ENCODE peak calls at places on chromosomes 12 and 14, in seven cellular contexts. N is Peyer's patch, K is upper lobe of left lung, W is stomach, S is heart left ventricle, O is uterus, I is sigmoid colon. J is an unnamed sample.

GRCh38 chr14:59688224-59689170 is 111.9 kb upstream of the CCDC175 start:
- DNase-seq in N (no peak), K (no peak), W (peak; percentile 44), S (no peak), O (no peak), I (no peak), J (no peak)

GRCh38 chr14:85233756-85234545 is 296.0 kb upstream of the FLRT2 start:
- DNase-seq in N (no peak), K (no peak), W (no peak), S (no peak), O (no peak), I (no peak), J (no peak)

GRCh38 chr14:52235434-52235833 is 32.1 kb upstream of the PTGDR start:
- DNase-seq in N (no peak), K (no peak), W (no peak), S (no peak), O (no peak), I (no peak), J (no peak)

GRCh38 chr14:68679746-68680467 is 113.0 kb downstream of the ZFP36L1 start:
- DNase-seq in N (no peak), K (no peak), W (no peak), S (no peak), O (no peak), I (no peak), J (no peak)

GRCh38 chr14:104692939-104693315 is 3.5 kb downstream of the INF2 start:
- DNase-seq in N (no peak), K (peak; percentile 59), W (no peak), S (no peak), O (no peak), I (no peak), J (no peak)

GRCh38 chr12:126093911-126094310 is 1028.7 kb downstream of the AACS start:
- DNase-seq in N (no peak), K (no peak), W (no peak), S (no peak), O (no peak), I (no peak), J (peak; percentile 70)

GRCh38 chr12:93137656-93138612 is 208.8 kb upstream of the EEA1 start:
- DNase-seq in N (no peak), K (no peak), W (no peak), S (no peak), O (no peak), I (no peak), J (no peak)

GRCh38 chr12:94855853-94856252 is 147.6 kb downstream of the NDUFA12 start:
- DNase-seq in N (no peak), K (no peak), W (no peak), S (no peak), O (no peak), I (no peak), J (no peak)

GRCh38 chr14:52069617-52070431 is 965 bp upstream of the NID2 start:
- DNase-seq in N (no peak), K (peak; percentile 71), W (no peak), S (peak; percentile 47), O (no peak), I (peak; percentile 82), J (peak; percentile 92)

GRCh38 chr12:76272292-76272691 is 75.9 kb downstream of the BBS10 start:
- DNase-seq in N (no peak), K (no peak), W (no peak), S (no peak), O (no peak), I (no peak), J (no peak)

GRCh38 chr12:926641-927040 is 22.9 kb downstream of the RAD52 start:
- DNase-seq in N (no peak), K (no peak), W (no peak), S (no peak), O (no peak), I (no peak), J (no peak)

GRCh38 chr12:56206373-56207166 is 15.2 kb downstream of the RNF41 start:
- DNase-seq in N (peak; percentile 60), K (no peak), W (peak; percentile 58), S (peak; percentile 35), O (peak; percentile 38), I (peak; percentile 77), J (no peak)

GRCh38 chr12:132315507-132315906 is 13.9 kb downstream of the GALNT9 start:
- DNase-seq in N (no peak), K (peak; percentile 57), W (no peak), S (no peak), O (no peak), I (peak; percentile 57), J (no peak)

GRCh38 chr14:67332468-67332867 is 27.1 kb downstream of the ATP6V1D start:
- DNase-seq in N (no peak), K (no peak), W (no peak), S (no peak), O (no peak), I (no peak), J (no peak)

GRCh38 chr12:106692896-106693295 is 81.6 kb upstream of the RIC8B start:
- DNase-seq in N (no peak), K (no peak), W (no peak), S (no peak), O (no peak), I (no peak), J (peak; percentile 66)

GRCh38 chr12:91361864-91362263 is 179.2 kb upstream of the DCN start:
- DNase-seq in N (no peak), K (no peak), W (no peak), S (no peak), O (no peak), I (no peak), J (no peak)

GRCh38 chr12:6376079-6376941 is 947 bp upstream of the SCNN1A start:
- DNase-seq in N (no peak), K (peak; percentile 85), W (peak; percentile 92), S (peak; percentile 36), O (peak; percentile 83), I (peak; percentile 85), J (no peak)
- TF ChIP-seq CTCF in N (no peak), K (peak; percentile 4), W (no peak), S (peak; percentile 29), O (peak; percentile 51), I (peak; percentile 38), J (peak; percentile 27)

GRCh38 chr14:102505775-102506598 is 3.6 kb downstream of the ANKRD9 start:
- DNase-seq in N (no peak), K (no peak), W (no peak), S (no peak), O (no peak), I (no peak), J (no peak)
- H3K4me1 ChIP-seq in N (peaks cover 2% of the 10 kb centered on the region), K (peaks cover 18% of the 10 kb centered on the region), W (peaks cover 32% of the 10 kb centered on the region), S (peaks cover 38% of the 10 kb centered on the region), O (no peaks in the 10 kb centered on the region), I (no peaks in the 10 kb centered on the region), J (peaks cover 21% of the 10 kb centered on the region)

GRCh38 chr12:88896958-88897357 is 316.7 kb upstream of the KITLG start:
- DNase-seq in N (no peak), K (no peak), W (no peak), S (no peak), O (no peak), I (no peak), J (no peak)

GRCh38 chr12:88897723-88898122 is 317.5 kb upstream of the KITLG start:
- DNase-seq in N (no peak), K (no peak), W (no peak), S (peak; percentile 39), O (no peak), I (no peak), J (no peak)

GRCh38 chr12:88895634-88896033 is 315.4 kb upstream of the KITLG start:
- DNase-seq in N (no peak), K (no peak), W (no peak), S (no peak), O (no peak), I (no peak), J (no peak)

GRCh38 chr12:88889326-88890110 is 309.2 kb upstream of the KITLG start:
- DNase-seq in N (no peak), K (no peak), W (no peak), S (no peak), O (no peak), I (no peak), J (no peak)

GRCh38 chr12:88893801-88894200 is 313.5 kb upstream of the KITLG start:
- DNase-seq in N (no peak), K (no peak), W (no peak), S (no peak), O (no peak), I (no peak), J (no peak)
- TF ChIP-seq POLR2A in N (no peak), K (no peak), W (no peak), S (no peak), O (no peak), I (no peak), J (no peak)

GRCh38 chr14:100143934-100144333 is 15.5 kb downstream of the DEGS2 start:
- DNase-seq in N (no peak), K (no peak), W (no peak), S (no peak), O (no peak), I (no peak), J (no peak)
- TF ChIP-seq CTCF in N (no peak), K (no peak), W (no peak), S (no peak), O (no peak), I (no peak), J (no peak)

GRCh38 chr14:73457935-73458218 is 469 bp downstream of the NUMB start:
- DNase-seq in N (no peak), K (no peak), W (peak; percentile 45), S (peak; percentile 61), O (no peak), I (no peak), J (no peak)
- H3K4me1 ChIP-seq in N (no peaks in the 10 kb centered on the region), K (peaks cover 64% of the 10 kb centered on the region), W (peaks cover 87% of the 10 kb centered on the region), S (peaks cover 40% of the 10 kb centered on the region), O (no peaks in the 10 kb centered on the region), I (no peaks in the 10 kb centered on the region), J (peaks cover 84% of the 10 kb centered on the region)

DNA sequence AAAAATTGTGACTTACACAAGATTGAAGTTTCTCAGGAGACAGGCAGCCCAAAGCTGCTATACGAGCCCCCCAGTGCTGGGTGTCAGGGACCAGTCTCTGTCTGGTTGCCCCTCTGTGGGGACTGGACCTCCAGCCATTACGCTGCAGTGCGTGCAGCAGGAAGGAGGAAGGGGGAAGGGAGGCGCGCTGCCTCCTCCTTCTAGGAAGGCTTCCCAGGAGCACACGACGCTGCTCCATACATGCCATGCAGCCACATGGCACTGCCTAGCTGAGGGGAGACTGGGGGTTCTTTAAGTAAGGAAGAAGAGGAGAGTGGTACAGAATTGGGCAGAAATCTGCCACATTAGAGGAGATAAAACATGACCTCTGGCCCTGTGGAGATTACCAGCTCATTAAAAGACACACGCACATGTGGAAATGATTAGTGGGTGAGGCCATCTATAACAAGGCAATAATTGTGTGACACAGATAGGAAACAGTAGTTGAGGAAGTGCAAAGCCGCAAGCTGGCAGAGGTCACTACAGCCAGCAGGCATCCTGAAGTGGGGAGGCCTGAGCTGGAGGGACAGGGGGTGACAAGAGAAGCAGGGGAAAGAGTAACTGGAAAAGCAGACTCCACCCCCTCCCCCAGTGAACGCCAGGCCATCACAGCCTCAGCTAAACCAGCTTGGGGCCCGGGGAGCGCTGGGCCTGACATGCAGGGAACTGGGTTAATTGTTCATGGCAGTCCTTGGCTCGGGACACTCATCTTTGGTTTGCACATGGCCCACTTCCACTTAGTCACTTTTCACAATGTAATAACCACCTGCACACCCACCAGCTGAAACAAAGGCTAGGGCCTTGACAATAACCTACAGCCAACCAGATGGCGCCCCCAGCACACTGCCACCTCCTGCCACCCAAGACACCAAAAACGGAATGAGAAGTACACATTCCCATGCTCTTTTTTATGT is 39.6 kb downstream of the CCDC88C start:
- DNase-seq in N (no peak), K (no peak), W (no peak), S (no peak), O (no peak), I (no peak), J (no peak)
- TF ChIP-seq POLR2A in N (peak; percentile 12), K (no peak), W (no peak), S (no peak), O (no peak), I (no peak), J (no peak)

J was measured in esophagus muscularis mucosa.